ENCODE peak calls at places on chromosomes 6 and 20, in eight cellular contexts. P is heart left ventricle, F is HCT116, G is H54, H is breast epithelium, Z is GM12878, N is adrenal gland, S is ovary. J is an unnamed sample.

GRCh38 chr6:125222531-125223455 is 69.2 kb downstream of the TPD52L1 start:
- DNase-seq in P (no peak), F (no peak), G (no peak), H (no peak), Z (no peak), N (no peak), S (no peak), J (no peak)

GRCh38 chr6:134436281-134436815 is 118.4 kb upstream of the SGK1 start:
- DNase-seq in P (peak; percentile 67), F (peak; percentile 75), G (no peak), H (no peak), Z (peak; percentile 57), N (peak; percentile 86), S (peak; percentile 30), J (peak; percentile 20)

GRCh38 chr20:50345712-50346371 is 155.2 kb downstream of the CEBPB start:
- DNase-seq in P (no peak), F (no peak), G (no peak), H (no peak), Z (no peak), N (no peak), S (no peak), J (no peak)

GRCh38 chr6:151958332-151958731 is 150.8 kb downstream of the ESR1 start:
- DNase-seq in P (no peak), F (no peak), G (no peak), H (no peak), Z (no peak), N (no peak), S (no peak), J (no peak)

GRCh38 chr6:24334285-24334684 is 23.6 kb downstream of the DCDC2 start:
- DNase-seq in P (no peak), F (no peak), G (no peak), H (no peak), Z (no peak), N (no peak), S (no peak), J (no peak)

GRCh38 chr6:144646066-144646800 is 361.1 kb downstream of the UTRN start:
- DNase-seq in P (no peak), F (no peak), G (no peak), H (no peak), Z (no peak), N (no peak), S (no peak), J (no peak)

GRCh38 chr6:30793521-30794194 is 49.3 kb upstream of the IER3 start:
- DNase-seq in P (no peak), F (no peak), G (no peak), H (no peak), Z (peak; percentile 57), N (no peak), S (no peak), J (no peak)

GRCh38 chr6:43708857-43709653 is 21.5 kb upstream of the MRPS18A start:
- DNase-seq in P (no peak), F (no peak), G (no peak), H (no peak), Z (no peak), N (peak; percentile 70), S (peak; percentile 51), J (peak; percentile 85)

GRCh38 chr6:136532030-136532429 is 18.2 kb downstream of the MAP7 start:
- DNase-seq in P (no peak), F (no peak), G (no peak), H (no peak), Z (no peak), N (no peak), S (no peak), J (no peak)

GRCh38 chr6:36839819-36840379 is 655 bp upstream of the CPNE5 start:
- DNase-seq in P (peak; percentile 67), F (peak; percentile 4), G (no peak), H (no peak), Z (no peak), N (no peak), S (peak; percentile 34), J (peak; percentile 77)

GRCh38 chr20:46199198-46199597 is 81.1 kb downstream of the CD40 start:
- DNase-seq in P (no peak), F (no peak), G (no peak), H (no peak), Z (no peak), N (peak; percentile 70), S (no peak), J (no peak)

GRCh38 chr6:40427196-40427595 is 160.0 kb downstream of the LRFN2 start:
- DNase-seq in P (no peak), F (no peak), G (no peak), H (no peak), Z (no peak), N (no peak), S (no peak), J (no peak)

GRCh38 chr20:32440069-32440757 is 82.1 kb downstream of the ASXL1 start:
- DNase-seq in P (no peak), F (no peak), G (no peak), H (no peak), Z (no peak), N (no peak), S (no peak), J (no peak)
- TF ChIP-seq POLR2A in P (no peak), F (no peak), G (no peak), H (no peak), Z (no peak), N (no peak), S (no peak), J (no peak)

DNA sequence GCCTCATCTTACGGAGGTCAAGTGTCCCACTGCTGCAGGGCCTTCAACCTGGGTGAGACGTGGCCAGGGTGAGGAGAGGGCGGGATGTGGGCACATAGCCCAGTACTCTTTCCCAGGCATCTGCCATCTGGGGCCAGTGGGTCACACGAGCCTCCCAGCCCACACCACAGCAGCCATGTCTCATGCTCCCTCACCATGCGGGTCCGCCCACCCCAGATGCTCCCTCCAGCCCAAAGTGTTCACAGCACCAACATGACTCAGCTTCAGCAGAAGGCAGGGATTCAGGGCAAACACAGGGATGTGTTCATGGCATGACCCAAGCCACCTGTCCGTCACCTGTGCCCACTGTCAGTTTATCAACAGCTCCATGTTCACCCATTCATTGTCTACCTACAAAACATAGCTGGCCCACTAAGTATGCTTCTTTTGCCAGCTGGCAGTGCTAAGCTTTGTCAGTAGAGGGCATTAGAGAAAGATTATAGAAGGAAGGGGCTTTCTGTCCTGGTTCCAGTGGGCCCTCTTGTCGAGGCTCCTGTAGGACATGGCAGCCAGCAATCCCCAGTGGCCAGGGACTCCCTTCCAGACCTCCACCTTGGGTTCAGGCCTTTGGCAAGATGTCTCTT is 109.2 kb downstream of the FOXF2 start:
- DNase-seq in P (no peak), F (no peak), G (no peak), H (no peak), Z (no peak), N (no peak), S (peak; percentile 15), J (no peak)
- TF ChIP-seq POLR2A in P (no peak), F (no peak), G (no peak), H (no peak), Z (no peak), N (no peak), S (no peak), J (no peak)

GRCh38 chr6:100484474-100484873 is 19.8 kb upstream of the SIM1 start:
- DNase-seq in P (no peak), F (no peak), G (no peak), H (no peak), Z (peak; percentile 20), N (no peak), S (no peak), J (no peak)

GRCh38 chr6:100482698-100483097 is 18.0 kb upstream of the SIM1 start:
- DNase-seq in P (no peak), F (no peak), G (no peak), H (no peak), Z (no peak), N (no peak), S (no peak), J (no peak)

GRCh38 chr6:100485268-100485667 is 20.5 kb upstream of the SIM1 start:
- DNase-seq in P (no peak), F (no peak), G (no peak), H (no peak), Z (no peak), N (no peak), S (no peak), J (no peak)

GRCh38 chr6:100475554-100476325 is 11.0 kb upstream of the SIM1 start:
- DNase-seq in P (no peak), F (no peak), G (no peak), H (no peak), Z (peak; percentile 47), N (no peak), S (no peak), J (no peak)

DNA sequence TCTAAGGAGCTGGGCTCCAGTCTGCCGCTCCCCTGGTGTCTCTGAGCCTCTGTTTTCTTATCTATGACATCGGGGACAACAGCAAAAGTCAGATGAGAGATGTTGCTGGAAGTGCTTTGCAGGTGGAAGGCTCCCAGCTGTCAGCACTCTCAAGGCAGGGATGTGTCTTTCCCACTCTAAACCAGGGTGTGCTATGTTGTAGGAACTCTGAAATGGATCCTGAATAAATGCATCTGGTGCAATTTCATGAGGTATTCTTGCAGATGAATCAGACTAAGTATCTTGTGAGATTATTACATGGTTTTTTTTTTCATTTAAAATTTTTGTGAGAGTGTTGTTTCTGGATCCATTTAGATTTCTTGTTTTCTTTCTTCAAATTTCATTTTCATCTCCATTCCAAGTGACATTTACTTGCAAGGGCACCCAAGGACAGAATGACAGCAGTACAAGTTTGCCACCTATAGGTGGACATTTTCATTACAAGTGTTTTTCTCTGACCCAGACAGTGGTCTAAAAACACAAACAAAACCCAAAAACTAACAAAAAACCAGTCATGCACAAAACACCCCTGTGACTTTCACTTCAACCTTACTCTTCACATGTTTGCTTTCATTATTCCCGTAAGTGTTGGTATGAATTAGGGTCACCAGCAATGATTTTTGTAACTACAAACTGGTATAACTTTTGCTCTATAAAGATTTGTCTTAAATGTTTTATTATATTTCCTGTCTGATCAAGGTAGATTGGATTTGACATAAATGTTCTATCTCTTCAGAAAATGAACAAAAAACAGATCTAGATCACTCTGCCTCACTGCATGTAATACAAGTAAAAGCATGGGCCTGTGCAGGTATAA is 14.7 kb upstream of the SIM1 start:
- DNase-seq in P (no peak), F (peak; percentile 54), G (no peak), H (no peak), Z (peak; percentile 34), N (no peak), S (no peak), J (no peak)
- TF ChIP-seq POLR2A in P (no peak), F (no peak), G (no peak), H (no peak), Z (no peak), N (no peak), S (no peak), J (no peak)

GRCh38 chr6:132733814-132734213 is 20.0 kb upstream of the VNN1 start:
- DNase-seq in P (no peak), F (no peak), G (no peak), H (no peak), Z (no peak), N (no peak), S (no peak), J (no peak)

GRCh38 chr6:132731086-132731485 is 17.2 kb upstream of the VNN1 start:
- DNase-seq in P (no peak), F (no peak), G (no peak), H (no peak), Z (no peak), N (no peak), S (no peak), J (no peak)

GRCh38 chr6:132734694-132735236 is 20.9 kb upstream of the VNN1 start:
- DNase-seq in P (no peak), F (peak; percentile 28), G (no peak), H (no peak), Z (no peak), N (no peak), S (no peak), J (no peak)

GRCh38 chr6:132730560-132730959 is 16.7 kb upstream of the VNN1 start:
- DNase-seq in P (no peak), F (no peak), G (no peak), H (no peak), Z (no peak), N (no peak), S (no peak), J (no peak)

GRCh38 chr6:132733288-132733687 is 19.4 kb upstream of the VNN1 start:
- DNase-seq in P (no peak), F (no peak), G (no peak), H (no peak), Z (no peak), N (no peak), S (no peak), J (no peak)
- TF ChIP-seq POLR2A in P (no peak), F (no peak), G (no peak), H (no peak), Z (no peak), N (no peak), S (no peak), J (no peak)

J was measured in uterus.